ENCODE peak calls at places on chromosomes 7 and 10, in five cellular contexts. One of them, this sample, is unnamed. For H3K27me3, the result is how much of the 10 kb centered on the place peaks cover.

GRCh38 chr10:114584419-114584818 is 73.7 kb downstream of the ABLIM1 start:
- DNase-seq in HepG2: no peak
- DNase-seq in hepatocyte: no peak
- DNase-seq in lower lobe of right lung: no peak
- DNase-seq in heart left ventricle: no peak
- DNase-seq in this sample: no peak

GRCh38 chr7:130441408-130441854 is 615 bp upstream of the CEP41 start:
- DNase-seq in heart left ventricle: no peak
- DNase-seq in HepG2: no peak
- DNase-seq in lower lobe of right lung: no peak
- DNase-seq in hepatocyte: peak
- DNase-seq in this sample: no peak

GRCh38 chr10:78952686-78953085 is 116.1 kb upstream of the ZMIZ1 start:
- DNase-seq in HepG2: no peak
- DNase-seq in lower lobe of right lung: no peak
- DNase-seq in heart left ventricle: no peak
- DNase-seq in hepatocyte: no peak
- DNase-seq in this sample: peak

GRCh38 chr10:33341638-33342037 is 7.2 kb upstream of the NRP1 start:
- DNase-seq in hepatocyte: no peak
- DNase-seq in HepG2: no peak
- DNase-seq in lower lobe of right lung: no peak
- DNase-seq in heart left ventricle: no peak
- DNase-seq in this sample: no peak

GRCh38 chr7:76267835-76268183 is 34.7 kb upstream of the HSPB1 start:
- DNase-seq in lower lobe of right lung: no peak
- DNase-seq in hepatocyte: no peak
- DNase-seq in HepG2: no peak
- DNase-seq in heart left ventricle: no peak
- DNase-seq in this sample: no peak

GRCh38 chr10:46028584-46029570 is 1.5 kb downstream of the NCOA4 start:
- DNase-seq in HepG2: peak
- DNase-seq in hepatocyte: peak
- DNase-seq in lower lobe of right lung: no peak
- DNase-seq in heart left ventricle: no peak
- DNase-seq in this sample: no peak

GRCh38 chr7:39085590-39086049 is 107.9 kb downstream of the POU6F2 start:
- DNase-seq in lower lobe of right lung: no peak
- DNase-seq in HepG2: no peak
- DNase-seq in hepatocyte: peak
- DNase-seq in heart left ventricle: no peak
- DNase-seq in this sample: no peak

GRCh38 chr10:63703113-63703670 is 182.0 kb downstream of the REEP3 start:
- DNase-seq in lower lobe of right lung: no peak
- DNase-seq in HepG2: no peak
- DNase-seq in hepatocyte: no peak
- DNase-seq in heart left ventricle: no peak
- DNase-seq in this sample: no peak

GRCh38 chr7:123397746-123398145 is 136.6 kb downstream of the IQUB start:
- DNase-seq in heart left ventricle: no peak
- DNase-seq in hepatocyte: no peak
- DNase-seq in HepG2: no peak
- DNase-seq in lower lobe of right lung: no peak
- DNase-seq in this sample: no peak

GRCh38 chr7:123398931-123399330 is 135.5 kb downstream of the IQUB start:
- DNase-seq in lower lobe of right lung: no peak
- DNase-seq in HepG2: no peak
- DNase-seq in heart left ventricle: no peak
- DNase-seq in hepatocyte: no peak
- DNase-seq in this sample: no peak

GRCh38 chr7:123401295-123401694 is 133.1 kb downstream of the IQUB start:
- DNase-seq in HepG2: no peak
- DNase-seq in hepatocyte: no peak
- DNase-seq in heart left ventricle: no peak
- DNase-seq in lower lobe of right lung: no peak
- DNase-seq in this sample: no peak
- H3K27me3 ChIP-seq in HepG2: under half
- H3K27me3 ChIP-seq in hepatocyte: under half
- H3K27me3 ChIP-seq in heart left ventricle: under half
- H3K27me3 ChIP-seq in lower lobe of right lung: under half
- H3K27me3 ChIP-seq in this sample: under half

DNA sequence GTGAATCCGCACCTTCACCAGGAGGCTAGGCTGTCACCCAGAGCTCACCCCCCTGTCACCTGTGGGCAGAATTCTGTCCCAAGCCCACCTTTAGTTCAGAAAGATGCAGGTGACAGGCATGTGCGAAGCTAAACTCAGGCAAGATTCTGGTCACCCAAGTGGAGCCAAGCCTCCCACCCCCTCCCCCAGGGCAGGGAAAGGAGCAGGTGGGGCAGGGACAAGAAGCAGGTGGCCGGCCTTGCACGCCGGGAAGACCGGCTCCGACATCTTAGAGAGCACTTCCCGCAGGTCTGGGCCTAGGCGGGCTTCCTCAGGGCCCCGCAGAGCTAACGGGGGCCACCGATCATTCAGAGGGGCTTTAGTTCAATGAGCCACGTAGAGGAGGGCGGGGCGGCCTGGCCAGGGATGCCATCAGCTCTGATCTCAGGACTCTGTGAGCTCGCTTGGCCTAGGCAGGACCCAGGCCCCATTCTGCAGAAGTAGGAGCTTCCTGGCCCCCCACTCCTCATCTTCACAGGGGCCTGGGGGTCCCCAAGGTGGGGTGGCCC is 19.9 kb downstream of the UNCX start:
- DNase-seq in HepG2: no peak
- DNase-seq in heart left ventricle: peak
- DNase-seq in lower lobe of right lung: peak
- DNase-seq in hepatocyte: no peak
- DNase-seq in this sample: no peak
- H3K27me3 ChIP-seq in HepG2: half or more
- H3K27me3 ChIP-seq in heart left ventricle: half or more
- H3K27me3 ChIP-seq in lower lobe of right lung: half or more
- H3K27me3 ChIP-seq in hepatocyte: half or more
- H3K27me3 ChIP-seq in this sample: half or more

DNA sequence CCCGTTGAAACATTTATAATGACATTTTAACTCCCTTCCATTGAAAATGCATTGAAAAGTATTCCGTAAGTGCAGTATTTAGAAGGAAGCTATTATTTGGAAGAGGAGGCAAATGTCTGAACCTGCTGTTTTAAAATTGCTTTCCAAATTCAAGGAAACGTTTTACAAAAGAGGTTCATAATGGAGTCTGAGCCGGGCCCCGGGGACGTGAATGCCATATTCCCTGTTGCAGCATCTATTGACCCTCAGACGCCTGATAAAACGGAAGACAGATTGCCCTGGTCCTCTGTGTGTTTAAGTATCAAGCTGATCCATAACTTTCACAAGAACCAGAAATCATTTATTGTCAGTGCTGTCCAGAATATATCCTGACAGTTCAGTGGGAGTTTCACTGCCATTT is 435.8 kb upstream of the PFKP start:
- DNase-seq in heart left ventricle: no peak
- DNase-seq in HepG2: no peak
- DNase-seq in hepatocyte: no peak
- DNase-seq in lower lobe of right lung: no peak
- DNase-seq in this sample: no peak
- H3K27me3 ChIP-seq in heart left ventricle: under half
- H3K27me3 ChIP-seq in HepG2: under half
- H3K27me3 ChIP-seq in hepatocyte: under half
- H3K27me3 ChIP-seq in lower lobe of right lung: under half
- H3K27me3 ChIP-seq in this sample: under half

GRCh38 chr10:13001041-13001886 is at the start of gene CCDC3:
- DNase-seq in lower lobe of right lung: peak
- DNase-seq in HepG2: no peak
- DNase-seq in heart left ventricle: peak
- DNase-seq in hepatocyte: peak
- DNase-seq in this sample: peak
- H3K27me3 ChIP-seq in lower lobe of right lung: under half
- H3K27me3 ChIP-seq in HepG2: under half
- H3K27me3 ChIP-seq in heart left ventricle: under half
- H3K27me3 ChIP-seq in hepatocyte: under half
- H3K27me3 ChIP-seq in this sample: half or more

GRCh38 chr7:122304996-122305421 is 459 bp upstream of the FEZF1 start:
- DNase-seq in hepatocyte: no peak
- DNase-seq in lower lobe of right lung: no peak
- DNase-seq in heart left ventricle: no peak
- DNase-seq in HepG2: no peak
- DNase-seq in this sample: no peak

GRCh38 chr7:122304604-122304975 is at the start of gene FEZF1:
- DNase-seq in HepG2: peak
- DNase-seq in lower lobe of right lung: peak
- DNase-seq in heart left ventricle: no peak
- DNase-seq in hepatocyte: peak
- DNase-seq in this sample: no peak

GRCh38 chr7:122302826-122303521 is 1.6 kb downstream of the FEZF1 start:
- DNase-seq in hepatocyte: no peak
- DNase-seq in lower lobe of right lung: no peak
- DNase-seq in HepG2: no peak
- DNase-seq in heart left ventricle: no peak
- DNase-seq in this sample: no peak

GRCh38 chr7:122303522-122303970 is 1.0 kb downstream of the FEZF1 start:
- DNase-seq in HepG2: no peak
- DNase-seq in lower lobe of right lung: no peak
- DNase-seq in hepatocyte: no peak
- DNase-seq in heart left ventricle: no peak
- DNase-seq in this sample: no peak

DNA sequence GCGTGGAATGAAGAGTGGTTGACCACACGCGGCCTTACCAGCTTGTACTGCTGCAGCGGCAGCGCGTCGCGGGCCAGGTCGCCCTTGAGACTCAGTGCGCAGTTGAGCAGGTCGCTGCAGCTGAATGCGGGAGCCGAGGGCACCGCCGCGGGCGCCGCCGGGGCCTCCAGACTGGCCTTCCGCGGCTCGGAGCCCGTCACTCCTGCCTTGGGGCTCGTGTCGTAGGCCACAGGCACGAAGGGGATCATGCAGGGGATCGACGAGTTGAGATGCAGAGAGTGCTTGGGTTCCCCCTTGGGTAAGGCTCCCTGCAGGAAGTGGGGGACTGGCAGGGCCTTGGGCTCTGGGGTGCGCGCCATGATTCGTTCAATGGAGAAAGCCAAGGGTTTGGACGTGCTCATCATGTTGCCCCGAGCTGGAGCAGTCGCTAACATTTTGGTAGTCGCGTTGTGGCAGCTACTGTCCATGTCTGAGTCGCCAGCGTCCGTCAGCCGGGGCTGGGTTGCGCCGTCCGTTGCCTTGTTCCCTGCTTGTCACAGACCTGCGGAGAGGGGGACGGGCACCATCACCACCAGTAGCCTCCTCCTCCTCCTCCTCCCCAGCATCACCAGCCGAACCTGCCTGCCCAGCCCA is 463 bp downstream of the FEZF1 start:
- DNase-seq in lower lobe of right lung: peak
- DNase-seq in heart left ventricle: no peak
- DNase-seq in hepatocyte: peak
- DNase-seq in HepG2: no peak
- DNase-seq in this sample: no peak
- H3K27me3 ChIP-seq in lower lobe of right lung: half or more
- H3K27me3 ChIP-seq in heart left ventricle: half or more
- H3K27me3 ChIP-seq in hepatocyte: half or more
- H3K27me3 ChIP-seq in HepG2: half or more
- H3K27me3 ChIP-seq in this sample: half or more